ENCODE peak calls at places on chromosome X, in five cellular contexts. X is HFFc6, P is lower lobe of right lung, S is A673, F is right atrium auricular region. J is an unnamed sample.
A peak's percentile ranks its signal among the peaks of the same experiment; 100 is the strongest.

GRCh38 chrX:151929131-151929530 is 16.4 kb downstream of the MAGEA4 start:
- DNase-seq in X (no peak), P (no peak), S (no peak), F (no peak), J (no peak)

GRCh38 chrX:123745511-123745910 is 12.7 kb upstream of the THOC2 start:
- DNase-seq in X (no peak), P (no peak), S (no peak), F (no peak), J (no peak)

GRCh38 chrX:133531012-133531411 is 115.7 kb upstream of the GPC4 start:
- DNase-seq in X (no peak), P (no peak), S (no peak), F (no peak), J (no peak)

GRCh38 chrX:86002076-86002896 is 45.1 kb downstream of the CHM start:
- DNase-seq in X (peak; percentile 5), P (peak; percentile 54), S (no peak), F (no peak), J (no peak)

GRCh38 chrX:12241026-12241425 is 102.8 kb downstream of the FRMPD4 start:
- DNase-seq in X (peak; percentile 28), P (no peak), S (no peak), F (no peak), J (no peak)

GRCh38 chrX:34659575-34659974 is 2.5 kb upstream of the TMEM47 start:
- DNase-seq in X (no peak), P (no peak), S (no peak), F (no peak), J (no peak)

GRCh38 chrX:112668476-112669404 is 11.0 kb downstream of the LHFPL1 start:
- DNase-seq in X (no peak), P (no peak), S (no peak), F (no peak), J (no peak)

GRCh38 chrX:69093960-69094935 is 71.0 kb downstream of the PJA1 start:
- DNase-seq in X (peak; percentile 39), P (no peak), S (peak; percentile 81), F (no peak), J (peak; percentile 23)

GRCh38 chrX:130906776-130907175 is 3.8 kb upstream of the ENOX2 start:
- DNase-seq in X (no peak), P (no peak), S (no peak), F (no peak), J (no peak)

GRCh38 chrX:130902446-130902782 is 595 bp downstream of the ENOX2 start:
- DNase-seq in X (no peak), P (no peak), S (peak; percentile 10), F (no peak), J (no peak)

GRCh38 chrX:130902783-130903613 is at the start of gene ENOX2:
- DNase-seq in X (peak; percentile 94), P (peak; percentile 94), S (peak; percentile 96), F (peak; percentile 97), J (peak; percentile 87)
- TF ChIP-seq CTCF in X (no peak), P (no peak), S (no peak), F (no peak), J (no peak)

GRCh38 chrX:115563633-115564182 is 2.7 kb downstream of the PLS3 start:
- DNase-seq in X (no peak), P (no peak), S (no peak), F (no peak), J (no peak)

GRCh38 chrX:115561605-115562491 is 874 bp downstream of the PLS3 start:
- DNase-seq in X (no peak), P (peak; percentile 66), S (peak; percentile 55), F (no peak), J (no peak)

GRCh38 chrX:115565888-115566287 is 4.9 kb downstream of the PLS3 start:
- DNase-seq in X (no peak), P (no peak), S (no peak), F (no peak), J (no peak)

GRCh38 chrX:115562492-115562872 is 1.5 kb downstream of the PLS3 start:
- DNase-seq in X (peak; percentile 20), P (no peak), S (peak; percentile 40), F (no peak), J (no peak)

DNA sequence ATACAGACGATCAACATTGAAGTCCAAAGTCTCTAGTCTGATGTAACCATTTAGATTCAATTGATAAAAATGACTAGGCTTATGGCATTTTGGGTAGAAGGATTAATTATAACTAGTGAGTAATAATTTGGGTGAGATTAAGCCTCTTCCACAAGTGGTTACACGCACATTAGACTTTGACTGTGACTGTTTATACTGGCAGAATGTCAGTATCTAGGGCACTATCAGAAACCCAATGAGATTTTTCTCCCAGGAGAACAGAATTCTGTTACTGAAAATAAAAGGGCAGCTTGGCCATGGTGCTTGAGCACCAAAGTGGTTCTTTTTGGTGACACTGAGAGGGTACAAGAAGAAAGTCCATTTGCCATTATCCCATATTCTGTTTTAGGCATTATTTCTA is 3.3 kb downstream of the PLS3 start:
- DNase-seq in X (peak; percentile 48), P (no peak), S (no peak), F (no peak), J (no peak)
- TF ChIP-seq CTCF in X (no peak), P (no peak), S (no peak), F (no peak), J (no peak)

DNA sequence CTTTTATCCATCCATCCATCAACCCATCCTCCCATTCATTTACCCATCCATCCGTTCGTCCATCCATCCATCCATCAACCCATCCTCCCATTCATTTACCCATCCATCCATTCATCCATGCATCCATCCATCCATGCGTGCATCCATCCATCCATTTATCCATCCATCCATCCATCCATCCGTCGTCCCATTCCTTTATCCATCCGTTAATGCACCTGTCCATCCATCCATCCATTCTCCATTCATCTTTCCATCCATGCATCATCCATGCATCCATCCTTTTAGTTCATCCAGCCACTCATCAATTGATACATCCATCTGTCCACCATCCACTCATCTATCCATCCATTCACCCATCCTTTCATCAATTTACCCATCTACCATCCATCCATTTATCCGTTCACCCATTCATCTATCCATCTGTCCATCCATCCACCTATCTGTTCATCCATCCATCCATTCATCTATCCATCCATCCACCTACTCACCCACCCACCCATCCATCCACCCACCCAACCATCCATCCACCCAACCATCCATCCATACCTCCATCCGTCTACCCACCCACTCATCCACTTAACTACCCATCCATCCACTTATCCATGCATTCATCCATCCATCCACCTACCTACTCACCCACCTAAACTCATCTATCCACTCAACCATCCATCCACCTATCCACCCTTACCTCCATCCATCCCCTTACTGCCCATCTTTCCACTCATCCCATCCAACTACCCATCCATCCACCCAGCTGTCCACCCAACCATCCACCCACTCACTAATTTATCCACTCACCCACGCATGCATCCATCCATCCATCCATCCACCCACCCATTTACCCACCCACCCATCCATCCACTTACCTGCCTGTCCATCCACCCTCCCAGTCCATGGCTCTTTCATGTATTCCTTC is 9.6 kb downstream of the CD99 start:
- DNase-seq in X (no peak), P (no peak), S (no peak), F (no peak), J (no peak)
- TF ChIP-seq CTCF in X (no peak), P (no peak), S (no peak), F (no peak), J (no peak)

DNA sequence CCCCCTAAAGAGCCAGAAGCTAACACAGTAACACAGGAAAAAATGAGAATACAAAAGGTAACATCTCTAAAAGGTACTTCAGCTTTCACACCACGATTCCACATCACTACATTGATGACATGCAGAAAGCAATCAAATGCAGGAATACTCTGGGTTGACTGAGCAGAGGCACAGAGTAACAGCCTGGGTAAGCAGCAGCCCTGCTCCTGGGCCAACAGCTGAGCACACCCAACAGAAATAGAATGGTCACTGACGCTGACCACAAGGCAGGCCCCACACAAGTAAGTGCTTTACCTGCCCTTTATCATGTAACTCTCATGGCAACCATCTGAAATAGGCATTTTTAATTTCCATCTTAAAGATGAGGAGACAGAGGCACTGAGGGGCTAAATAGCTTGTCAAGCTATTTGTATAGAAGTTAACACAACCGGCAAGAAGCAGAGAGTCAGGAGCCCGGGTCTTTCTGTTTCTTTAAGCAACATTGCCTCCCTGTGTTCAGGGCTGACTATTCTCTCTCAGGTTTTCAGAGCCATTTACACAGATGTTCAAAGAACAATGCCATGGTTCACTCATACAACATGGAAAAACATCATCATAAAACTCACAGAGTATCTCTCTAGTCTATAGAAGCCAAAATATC is 168.9 kb downstream of the ZNF674 start:
- DNase-seq in X (peak; percentile 34), P (no peak), S (peak; percentile 88), F (no peak), J (peak; percentile 35)
- TF ChIP-seq CTCF in X (peak; percentile 59), P (peak; percentile 28), S (peak; percentile 74), F (no peak), J (peak; percentile 50)

DNA sequence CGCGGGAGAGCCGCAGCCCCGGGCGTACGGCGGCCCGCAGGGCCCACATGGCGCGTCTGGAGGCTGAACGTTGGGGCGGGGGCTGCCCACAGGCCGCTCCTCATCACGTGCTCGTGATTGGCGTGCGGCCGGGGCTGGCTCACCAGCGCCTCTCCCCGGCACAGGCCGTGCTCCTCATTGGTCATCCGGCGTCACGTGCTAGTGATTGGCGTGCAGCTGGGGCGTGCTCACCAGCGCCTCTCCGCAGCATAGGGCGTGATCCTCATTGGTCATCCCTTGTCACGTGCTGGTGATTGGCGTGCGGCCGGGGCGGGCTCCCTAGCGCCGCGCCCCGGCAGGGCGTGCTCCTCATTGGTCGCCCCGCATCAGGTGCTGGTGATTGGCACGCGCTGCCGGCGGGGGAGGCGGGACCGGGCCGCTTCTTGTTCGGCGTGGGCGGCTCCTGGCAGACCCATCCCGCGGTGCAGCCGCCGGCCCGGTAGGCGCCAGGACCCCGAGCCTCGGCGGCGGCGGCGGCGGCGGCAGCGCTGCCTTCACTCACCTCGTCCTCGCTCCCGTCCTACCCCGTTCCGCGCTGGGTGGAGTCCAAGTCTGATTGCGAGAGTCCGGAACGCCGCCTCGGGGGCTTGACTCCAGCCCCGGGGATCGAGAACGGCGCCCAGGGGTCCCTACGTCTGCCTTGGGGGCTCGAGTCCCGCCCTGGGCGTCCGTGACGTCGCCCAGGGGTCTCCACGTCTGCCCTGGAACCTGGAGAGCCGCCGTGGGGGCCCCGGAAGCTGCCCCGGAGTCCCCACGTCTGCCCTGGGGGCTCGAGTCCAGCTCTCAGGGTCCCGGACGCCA is at the start of gene GTPBP6:
- DNase-seq in X (peak; percentile 100), P (peak; percentile 100), S (peak; percentile 99), F (peak; percentile 100), J (peak; percentile 99)
- TF ChIP-seq CTCF in X (peak; percentile 69), P (peak; percentile 35), S (peak; percentile 37), F (no peak), J (peak; percentile 12)

GRCh38 chrX:71823391-71824057 is 60.4 kb downstream of the CXorf49B start:
- DNase-seq in X (no peak), P (no peak), S (no peak), F (no peak), J (no peak)
- TF ChIP-seq CTCF in X (no peak), P (no peak), S (no peak), F (no peak), J (no peak)

DNA sequence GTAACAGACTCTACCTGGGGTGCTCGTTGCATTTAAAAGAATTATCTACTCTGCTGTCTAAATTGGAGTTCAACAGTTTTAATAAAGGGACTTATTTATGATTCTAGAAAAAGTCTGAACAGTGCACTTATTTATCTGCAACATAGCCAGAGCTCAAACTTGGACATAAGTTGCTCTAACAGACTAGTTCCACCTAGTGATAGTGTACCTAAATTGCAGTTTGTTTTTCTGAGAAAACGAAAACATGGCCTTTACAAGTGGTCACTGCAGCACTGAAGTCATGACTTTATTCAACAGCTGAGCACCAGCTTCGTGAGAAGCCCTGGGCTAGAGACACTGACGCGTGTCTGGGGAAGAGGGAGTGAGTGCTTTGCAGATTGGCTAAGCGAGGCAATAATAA is 77.3 kb upstream of the IGSF1 start:
- DNase-seq in X (no peak), P (no peak), S (peak; percentile 3), F (no peak), J (no peak)
- TF ChIP-seq CTCF in X (no peak), P (no peak), S (peak; percentile 22), F (no peak), J (no peak)

GRCh38 chrX:24306430-24306829 is 7.4 kb downstream of the SUPT20HL2 start:
- DNase-seq in X (no peak), P (no peak), S (no peak), F (no peak), J (no peak)
- TF ChIP-seq CTCF in X (no peak), P (no peak), S (no peak), F (no peak), J (no peak)

J was measured in AG09319.